ENCODE peak calls at places on chromosome 18, in nine cellular contexts. H, G, D, B, E, W, V, M and S are unnamed samples.

GRCh38 chr18:77124452-77124922 is 8.1 kb downstream of the MBP start:
- DNase-seq in G (peak), E (no peak), W (no peak), V (no peak), M (peak), H (peak), D (no peak), B (no peak), S (peak)

GRCh38 chr18:75895135-75895534 is 467.6 kb upstream of the SMIM21 start:
- DNase-seq in H (no peak), B (no peak), V (no peak), G (no peak), D (no peak), E (no peak), W (no peak), M (no peak), S (no peak)

GRCh38 chr18:79954791-79955190 is 3.3 kb upstream of the SLC66A2 start:
- DNase-seq in H (no peak), B (no peak), E (no peak), V (no peak), M (no peak), W (no peak), G (no peak), D (no peak), S (no peak)

GRCh38 chr18:54749291-54749690 is 79.0 kb upstream of the RAB27B start:
- DNase-seq in E (no peak), G (no peak), M (no peak), B (no peak), H (no peak), W (no peak), D (no peak), V (no peak), S (no peak)

GRCh38 chr18:40017026-40017425 is 1938.0 kb upstream of the PIK3C3 start:
- DNase-seq in D (no peak), G (no peak), W (no peak), E (no peak), B (no peak), M (no peak), H (no peak), V (no peak), S (no peak)

GRCh38 chr18:55003695-55004094 is 44.4 kb upstream of the CCDC68 start:
- DNase-seq in D (no peak), E (no peak), W (no peak), V (no peak), G (no peak), H (no peak), M (no peak), B (no peak), S (no peak)

GRCh38 chr18:11498821-11499220 is 110.6 kb upstream of the SLC35G4 start:
- DNase-seq in B (no peak), E (no peak), H (no peak), W (no peak), M (no peak), D (no peak), G (no peak), V (no peak), S (no peak)

GRCh38 chr18:71116535-71116934 is 827.7 kb downstream of the SOCS6 start:
- DNase-seq in V (no peak), B (no peak), H (no peak), M (no peak), W (no peak), G (no peak), E (no peak), D (no peak), S (no peak)

GRCh38 chr18:61998335-61998734 is 105.5 kb upstream of the RNF152 start:
- DNase-seq in E (no peak), V (no peak), W (no peak), B (no peak), M (no peak), H (no peak), G (no peak), D (no peak), S (no peak)

GRCh38 chr18:8063733-8064132 is 496.6 kb downstream of the PTPRM start:
- DNase-seq in H (no peak), E (no peak), V (no peak), G (no peak), D (no peak), B (peak), M (no peak), W (no peak), S (no peak)

GRCh38 chr18:39681061-39681460 is 2115.5 kb upstream of the CELF4 start:
- DNase-seq in D (no peak), H (no peak), W (no peak), V (no peak), M (no peak), E (no peak), B (no peak), G (no peak), S (no peak)

GRCh38 chr18:61256291-61256690 is 76.9 kb upstream of the CDH20 start:
- DNase-seq in W (no peak), M (no peak), B (no peak), V (no peak), H (no peak), E (no peak), D (no peak), G (no peak), S (no peak)

GRCh38 chr18:36333418-36333817 is 35.9 kb downstream of the FHOD3 start:
- DNase-seq in M (no peak), E (no peak), V (no peak), B (no peak), G (no peak), H (no peak), D (no peak), W (no peak), S (no peak)

GRCh38 chr18:12637901-12638633 is 19.8 kb downstream of the SPIRE1 start:
- DNase-seq in H (no peak), G (no peak), B (no peak), M (no peak), V (peak), W (no peak), E (no peak), D (no peak), S (no peak)

GRCh38 chr18:36366994-36367839 is 69.7 kb downstream of the FHOD3 start:
- DNase-seq in W (no peak), D (no peak), B (no peak), V (no peak), H (peak), M (no peak), E (no peak), G (no peak), S (no peak)

GRCh38 chr18:8730080-8730827 is 24.9 kb downstream of the MTCL1 start:
- DNase-seq in W (no peak), M (no peak), H (no peak), E (no peak), B (peak), V (peak), D (no peak), G (no peak), S (no peak)

GRCh38 chr18:58831610-58832009 is 33.1 kb upstream of the ZNF532 start:
- DNase-seq in M (no peak), B (peak), W (no peak), H (no peak), V (no peak), D (no peak), E (no peak), G (no peak), S (no peak)

GRCh38 chr18:596288-596881 is 403 bp upstream of the CLUL1 start:
- DNase-seq in H (no peak), B (no peak), E (no peak), M (no peak), V (peak), G (no peak), W (peak), D (no peak), S (no peak)